ENCODE peak calls at places on chromosome 14, in ten cellular contexts. K is cardiac muscle cell; T is activated naive CD8-positive, alpha-beta T cell treated with anti-CD3 and anti-CD28 coated beads, Interleukin-2, amount 50 U/mL, for 24 hours; P is stimulated activated CD4-positive, alpha-beta T cell treated with anti-CD3 and anti-CD28 coated beads, Interleukin-1b, Interleukin-23, amount 100 ng/mL, for 1 hour; G is NCI-H748 treated with DMSO at 0.1 percent for 48 hours; C is NCI-H774; Q is HCT116; X is natural killer cell; I is RWPE1; V is stromal cell of bone marrow. J is an unnamed sample.

GRCh38 chr14:99510556-99511139 is 29.4 kb downstream of the CCNK start:
- DNase-seq in V (no peak), I (no peak), Q (no peak), X (no peak), C (no peak), G (no peak), T (no peak), P (no peak), K (no peak), J (peak)

GRCh38 chr14:75439989-75440388 is 12.2 kb downstream of the JDP2 start:
- DNase-seq in C (no peak), X (no peak), I (no peak), K (no peak), T (no peak), V (no peak), G (no peak), P (no peak), Q (no peak), J (no peak)

GRCh38 chr14:55706893-55707292 is 126.9 kb downstream of the KTN1 start:
- DNase-seq in X (no peak), P (no peak), V (no peak), K (no peak), C (no peak), I (no peak), Q (no peak), G (no peak), T (no peak), J (no peak)

GRCh38 chr14:63726499-63726898 is 1.4 kb downstream of the SGPP1 start:
- DNase-seq in Q (no peak), V (no peak), I (no peak), K (no peak), G (peak), T (no peak), C (no peak), P (no peak), X (no peak), J (no peak)

GRCh38 chr14:68278568-68279436 is 459.2 kb downstream of the RAD51B start:
- DNase-seq in C (no peak), I (peak), G (no peak), V (peak), Q (peak), X (no peak), T (no peak), K (peak), P (no peak), J (no peak)

GRCh38 chr14:80077262-80077661 is 134.0 kb downstream of the DIO2 start:
- DNase-seq in K (no peak), Q (no peak), G (no peak), P (no peak), X (no peak), I (no peak), T (no peak), V (no peak), C (no peak), J (no peak)

GRCh38 chr14:51185754-51186153 is 54.3 kb upstream of the TMX1 start:
- DNase-seq in T (no peak), Q (no peak), C (no peak), G (no peak), K (no peak), P (no peak), X (no peak), I (no peak), V (no peak), J (no peak)

GRCh38 chr14:22296088-22296487 is 292.9 kb downstream of the DAD1 start:
- DNase-seq in P (no peak), Q (no peak), X (no peak), G (no peak), K (no peak), V (no peak), I (no peak), T (no peak), C (no peak), J (no peak)

GRCh38 chr14:72810201-72810600 is 83.7 kb downstream of the DPF3 start:
- DNase-seq in Q (no peak), I (no peak), V (no peak), C (no peak), T (peak), X (no peak), G (no peak), P (no peak), K (no peak), J (no peak)

GRCh38 chr14:75545907-75546306 is 23.6 kb downstream of the BATF start:
- DNase-seq in T (no peak), V (no peak), P (no peak), C (no peak), G (no peak), X (no peak), I (no peak), K (no peak), Q (no peak), J (no peak)

GRCh38 chr14:104882325-104882973 is 17.4 kb downstream of the CEP170B start:
- DNase-seq in G (no peak), P (no peak), I (peak), K (no peak), T (no peak), X (no peak), Q (peak), C (peak), V (no peak), J (no peak)

GRCh38 chr14:81767266-81767987 is 233.8 kb upstream of the SEL1L start:
- DNase-seq in K (no peak), Q (no peak), P (no peak), G (no peak), V (no peak), I (no peak), X (no peak), T (no peak), C (no peak), J (no peak)

GRCh38 chr14:62029569-62029924 is 267.3 kb downstream of the SNAPC1 start:
- DNase-seq in X (no peak), Q (no peak), P (no peak), G (no peak), I (no peak), V (no peak), C (no peak), K (no peak), T (no peak), J (no peak)

GRCh38 chr14:103607039-103607668 is 21.9 kb upstream of the KLC1 start:
- DNase-seq in V (peak), G (peak), P (no peak), Q (no peak), X (peak), C (no peak), I (peak), T (peak), K (peak), J (peak)

GRCh38 chr14:99520571-99521081 is 39.4 kb downstream of the CCNK start:
- DNase-seq in P (no peak), Q (no peak), I (no peak), X (no peak), K (no peak), G (no peak), C (no peak), T (no peak), V (no peak), J (no peak)